ENCODE peak calls at places on chromosome 14, in eight cellular contexts. One of them, this sample, is unnamed.
A peak's percentile ranks its signal among the peaks of the same experiment; 100 is the strongest.

GRCh38 chr14:71202881-71203280 is 295.6 kb downstream of the PCNX1 start:
- DNase-seq in suprapubic skin: no peak
- DNase-seq in AG09319: no peak
- DNase-seq in psoas muscle: no peak
- DNase-seq in endodermal cell: no peak
- DNase-seq in upper lobe of right lung: no peak
- DNase-seq in OCI-LY7: no peak
- DNase-seq in HFFc6: peak; percentile 9
- DNase-seq in this sample: no peak

GRCh38 chr14:80956922-80957321 is 1.5 kb downstream of the TSHR start:
- DNase-seq in OCI-LY7: peak; percentile 43
- DNase-seq in suprapubic skin: no peak
- DNase-seq in AG09319: no peak
- DNase-seq in psoas muscle: no peak
- DNase-seq in endodermal cell: no peak
- DNase-seq in upper lobe of right lung: no peak
- DNase-seq in HFFc6: no peak
- DNase-seq in this sample: no peak

GRCh38 chr14:89386214-89386886 is 30.7 kb downstream of the FOXN3 start:
- DNase-seq in OCI-LY7: no peak
- DNase-seq in psoas muscle: peak; percentile 80
- DNase-seq in HFFc6: no peak
- DNase-seq in endodermal cell: peak; percentile 34
- DNase-seq in AG09319: no peak
- DNase-seq in suprapubic skin: no peak
- DNase-seq in upper lobe of right lung: no peak
- DNase-seq in this sample: no peak

GRCh38 chr14:50396636-50397460 is at the start of gene CDKL1:
- DNase-seq in AG09319: peak; percentile 20
- DNase-seq in suprapubic skin: peak; percentile 73
- DNase-seq in upper lobe of right lung: peak; percentile 88
- DNase-seq in OCI-LY7: no peak
- DNase-seq in psoas muscle: peak; percentile 80
- DNase-seq in endodermal cell: peak; percentile 90
- DNase-seq in HFFc6: peak; percentile 70
- DNase-seq in this sample: no peak

GRCh38 chr14:65483647-65484046 is 71.1 kb downstream of the FUT8 start:
- DNase-seq in suprapubic skin: no peak
- DNase-seq in OCI-LY7: no peak
- DNase-seq in endodermal cell: no peak
- DNase-seq in psoas muscle: no peak
- DNase-seq in upper lobe of right lung: no peak
- DNase-seq in AG09319: no peak
- DNase-seq in HFFc6: peak; percentile 5
- DNase-seq in this sample: no peak

GRCh38 chr14:102775855-102776760 is 1.1 kb upstream of the TRAF3 start:
- DNase-seq in suprapubic skin: no peak
- DNase-seq in HFFc6: peak; percentile 62
- DNase-seq in psoas muscle: no peak
- DNase-seq in OCI-LY7: no peak
- DNase-seq in AG09319: no peak
- DNase-seq in upper lobe of right lung: no peak
- DNase-seq in endodermal cell: peak; percentile 63
- DNase-seq in this sample: no peak

GRCh38 chr14:31926123-31926522 is 151.0 kb upstream of the ARHGAP5 start:
- DNase-seq in upper lobe of right lung: no peak
- DNase-seq in HFFc6: peak; percentile 47
- DNase-seq in AG09319: no peak
- DNase-seq in endodermal cell: no peak
- DNase-seq in suprapubic skin: no peak
- DNase-seq in psoas muscle: no peak
- DNase-seq in OCI-LY7: peak; percentile 65
- DNase-seq in this sample: no peak

GRCh38 chr14:91464615-91465205 is 45.4 kb downstream of the PPP4R3A start:
- DNase-seq in upper lobe of right lung: no peak
- DNase-seq in endodermal cell: peak; percentile 54
- DNase-seq in AG09319: no peak
- DNase-seq in suprapubic skin: no peak
- DNase-seq in HFFc6: no peak
- DNase-seq in OCI-LY7: no peak
- DNase-seq in psoas muscle: no peak
- DNase-seq in this sample: no peak

GRCh38 chr14:73230051-73230450 is 7.3 kb upstream of the PAPLN start:
- DNase-seq in OCI-LY7: no peak
- DNase-seq in upper lobe of right lung: no peak
- DNase-seq in HFFc6: no peak
- DNase-seq in AG09319: no peak
- DNase-seq in psoas muscle: no peak
- DNase-seq in endodermal cell: no peak
- DNase-seq in suprapubic skin: no peak
- DNase-seq in this sample: no peak

GRCh38 chr14:31060253-31060875 is 34.2 kb upstream of the STRN3 start:
- DNase-seq in AG09319: no peak
- DNase-seq in suprapubic skin: no peak
- DNase-seq in upper lobe of right lung: no peak
- DNase-seq in OCI-LY7: no peak
- DNase-seq in HFFc6: no peak
- DNase-seq in psoas muscle: no peak
- DNase-seq in endodermal cell: peak; percentile 85
- DNase-seq in this sample: no peak

GRCh38 chr14:104510794-104511611 is 68.6 kb upstream of the C14orf180 start:
- DNase-seq in suprapubic skin: no peak
- DNase-seq in AG09319: no peak
- DNase-seq in OCI-LY7: no peak
- DNase-seq in HFFc6: no peak
- DNase-seq in upper lobe of right lung: peak; percentile 62
- DNase-seq in psoas muscle: peak; percentile 69
- DNase-seq in endodermal cell: peak; percentile 41
- DNase-seq in this sample: no peak

GRCh38 chr14:37899365-37899764 is 303.9 kb downstream of the TTC6 start:
- DNase-seq in OCI-LY7: no peak
- DNase-seq in suprapubic skin: no peak
- DNase-seq in AG09319: no peak
- DNase-seq in endodermal cell: no peak
- DNase-seq in psoas muscle: no peak
- DNase-seq in upper lobe of right lung: no peak
- DNase-seq in HFFc6: no peak
- DNase-seq in this sample: no peak

GRCh38 chr14:62001988-62002387 is 239.8 kb downstream of the SNAPC1 start:
- DNase-seq in psoas muscle: no peak
- DNase-seq in AG09319: no peak
- DNase-seq in HFFc6: no peak
- DNase-seq in endodermal cell: no peak
- DNase-seq in upper lobe of right lung: no peak
- DNase-seq in OCI-LY7: no peak
- DNase-seq in suprapubic skin: no peak
- DNase-seq in this sample: no peak

GRCh38 chr14:23536494-23536893 is 15.1 kb downstream of the ZFHX2 start:
- DNase-seq in endodermal cell: no peak
- DNase-seq in suprapubic skin: no peak
- DNase-seq in psoas muscle: no peak
- DNase-seq in upper lobe of right lung: no peak
- DNase-seq in OCI-LY7: no peak
- DNase-seq in HFFc6: no peak
- DNase-seq in AG09319: no peak
- DNase-seq in this sample: no peak

GRCh38 chr14:75881986-75882385 is 99.8 kb downstream of the TGFB3 start:
- DNase-seq in OCI-LY7: no peak
- DNase-seq in HFFc6: no peak
- DNase-seq in suprapubic skin: no peak
- DNase-seq in AG09319: no peak
- DNase-seq in psoas muscle: no peak
- DNase-seq in upper lobe of right lung: no peak
- DNase-seq in endodermal cell: no peak
- DNase-seq in this sample: no peak

GRCh38 chr14:75877292-75877691 is 104.5 kb downstream of the TGFB3 start:
- DNase-seq in upper lobe of right lung: no peak
- DNase-seq in AG09319: no peak
- DNase-seq in endodermal cell: no peak
- DNase-seq in suprapubic skin: no peak
- DNase-seq in psoas muscle: no peak
- DNase-seq in HFFc6: peak; percentile 82
- DNase-seq in OCI-LY7: no peak
- DNase-seq in this sample: no peak

GRCh38 chr14:75877884-75878283 is 103.9 kb downstream of the TGFB3 start:
- DNase-seq in OCI-LY7: no peak
- DNase-seq in AG09319: no peak
- DNase-seq in endodermal cell: no peak
- DNase-seq in suprapubic skin: no peak
- DNase-seq in upper lobe of right lung: no peak
- DNase-seq in psoas muscle: no peak
- DNase-seq in HFFc6: no peak
- DNase-seq in this sample: no peak

GRCh38 chr14:75879031-75879430 is 102.8 kb downstream of the TGFB3 start:
- DNase-seq in psoas muscle: no peak
- DNase-seq in AG09319: no peak
- DNase-seq in suprapubic skin: no peak
- DNase-seq in upper lobe of right lung: no peak
- DNase-seq in endodermal cell: no peak
- DNase-seq in HFFc6: peak; percentile 65
- DNase-seq in OCI-LY7: no peak
- DNase-seq in this sample: no peak

GRCh38 chr14:75880512-75880911 is 101.3 kb downstream of the TGFB3 start:
- DNase-seq in endodermal cell: peak; percentile 80
- DNase-seq in AG09319: no peak
- DNase-seq in upper lobe of right lung: no peak
- DNase-seq in HFFc6: no peak
- DNase-seq in psoas muscle: no peak
- DNase-seq in OCI-LY7: no peak
- DNase-seq in suprapubic skin: no peak
- DNase-seq in this sample: no peak
- TF ChIP-seq CTCF in endodermal cell: peak; percentile 71
- TF ChIP-seq CTCF in AG09319: no peak
- TF ChIP-seq CTCF in upper lobe of right lung: no peak
- TF ChIP-seq CTCF in HFFc6: peak; percentile 41
- TF ChIP-seq CTCF in psoas muscle: peak; percentile 6
- TF ChIP-seq CTCF in OCI-LY7: peak; percentile 30
- TF ChIP-seq CTCF in suprapubic skin: no peak
- TF ChIP-seq CTCF in this sample: no peak

GRCh38 chr14:54572316-54572715 is 5.4 kb downstream of the SAMD4A start:
- DNase-seq in HFFc6: no peak
- DNase-seq in suprapubic skin: no peak
- DNase-seq in psoas muscle: no peak
- DNase-seq in upper lobe of right lung: no peak
- DNase-seq in endodermal cell: peak; percentile 86
- DNase-seq in OCI-LY7: peak; percentile 36
- DNase-seq in AG09319: no peak
- DNase-seq in this sample: no peak
- TF ChIP-seq CTCF in HFFc6: peak; percentile 78
- TF ChIP-seq CTCF in suprapubic skin: peak; percentile 25
- TF ChIP-seq CTCF in psoas muscle: peak; percentile 37
- TF ChIP-seq CTCF in upper lobe of right lung: peak; percentile 51
- TF ChIP-seq CTCF in endodermal cell: peak; percentile 93
- TF ChIP-seq CTCF in OCI-LY7: peak; percentile 86
- TF ChIP-seq CTCF in AG09319: peak; percentile 26
- TF ChIP-seq CTCF in this sample: no peak

GRCh38 chr14:33063521-33063920 is 124.8 kb downstream of the NPAS3 start:
- DNase-seq in psoas muscle: no peak
- DNase-seq in upper lobe of right lung: no peak
- DNase-seq in suprapubic skin: no peak
- DNase-seq in HFFc6: no peak
- DNase-seq in OCI-LY7: no peak
- DNase-seq in endodermal cell: no peak
- DNase-seq in AG09319: no peak
- DNase-seq in this sample: no peak

GRCh38 chr14:33062476-33062875 is 123.8 kb downstream of the NPAS3 start:
- DNase-seq in upper lobe of right lung: no peak
- DNase-seq in AG09319: no peak
- DNase-seq in psoas muscle: no peak
- DNase-seq in suprapubic skin: no peak
- DNase-seq in HFFc6: no peak
- DNase-seq in endodermal cell: no peak
- DNase-seq in OCI-LY7: no peak
- DNase-seq in this sample: no peak

GRCh38 chr14:33065634-33066033 is 127.0 kb downstream of the NPAS3 start:
- DNase-seq in AG09319: no peak
- DNase-seq in psoas muscle: no peak
- DNase-seq in upper lobe of right lung: no peak
- DNase-seq in endodermal cell: no peak
- DNase-seq in HFFc6: no peak
- DNase-seq in OCI-LY7: no peak
- DNase-seq in suprapubic skin: no peak
- DNase-seq in this sample: no peak

GRCh38 chr14:33062881-33063280 is 124.2 kb downstream of the NPAS3 start:
- DNase-seq in psoas muscle: no peak
- DNase-seq in HFFc6: no peak
- DNase-seq in suprapubic skin: no peak
- DNase-seq in OCI-LY7: no peak
- DNase-seq in AG09319: no peak
- DNase-seq in endodermal cell: no peak
- DNase-seq in upper lobe of right lung: no peak
- DNase-seq in this sample: no peak

DNA sequence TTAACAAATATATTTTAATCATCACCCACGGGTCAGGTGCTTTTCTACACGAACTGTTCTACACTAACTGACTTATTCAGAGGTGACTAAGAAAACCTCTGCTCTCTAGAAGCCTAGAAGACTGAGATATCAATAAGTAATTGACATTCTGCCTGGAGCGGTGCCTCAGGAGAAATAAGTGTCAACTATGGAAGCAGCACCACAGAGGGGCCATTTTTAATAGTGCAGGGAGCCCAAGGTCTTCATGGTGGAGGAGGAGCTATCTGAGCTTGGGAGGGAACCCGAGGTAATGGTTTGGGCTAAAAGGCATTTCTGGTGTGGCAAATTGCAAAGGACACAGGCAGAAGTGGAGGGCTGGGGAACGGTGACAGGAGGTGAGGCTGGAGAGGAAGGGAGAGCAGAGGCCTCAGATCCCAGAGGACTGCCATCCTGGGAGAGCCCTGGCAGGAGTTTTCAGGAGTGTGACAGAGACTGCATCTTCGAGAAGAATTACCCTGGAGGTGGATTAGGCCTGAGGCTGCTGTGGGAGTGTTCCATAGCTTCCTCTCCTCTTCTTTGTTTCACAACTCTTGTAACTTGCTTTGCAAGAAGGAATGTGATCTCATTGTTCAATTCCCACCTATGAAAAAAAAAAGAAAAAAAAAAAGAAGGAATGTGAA is 123.1 kb downstream of the NPAS3 start:
- DNase-seq in OCI-LY7: peak; percentile 15
- DNase-seq in psoas muscle: no peak
- DNase-seq in suprapubic skin: no peak
- DNase-seq in endodermal cell: peak; percentile 46
- DNase-seq in upper lobe of right lung: no peak
- DNase-seq in HFFc6: no peak
- DNase-seq in AG09319: no peak
- DNase-seq in this sample: no peak
- TF ChIP-seq CTCF in OCI-LY7: peak; percentile 39
- TF ChIP-seq CTCF in psoas muscle: no peak
- TF ChIP-seq CTCF in suprapubic skin: no peak
- TF ChIP-seq CTCF in endodermal cell: no peak
- TF ChIP-seq CTCF in upper lobe of right lung: no peak
- TF ChIP-seq CTCF in HFFc6: no peak
- TF ChIP-seq CTCF in AG09319: no peak
- TF ChIP-seq CTCF in this sample: no peak

DNA sequence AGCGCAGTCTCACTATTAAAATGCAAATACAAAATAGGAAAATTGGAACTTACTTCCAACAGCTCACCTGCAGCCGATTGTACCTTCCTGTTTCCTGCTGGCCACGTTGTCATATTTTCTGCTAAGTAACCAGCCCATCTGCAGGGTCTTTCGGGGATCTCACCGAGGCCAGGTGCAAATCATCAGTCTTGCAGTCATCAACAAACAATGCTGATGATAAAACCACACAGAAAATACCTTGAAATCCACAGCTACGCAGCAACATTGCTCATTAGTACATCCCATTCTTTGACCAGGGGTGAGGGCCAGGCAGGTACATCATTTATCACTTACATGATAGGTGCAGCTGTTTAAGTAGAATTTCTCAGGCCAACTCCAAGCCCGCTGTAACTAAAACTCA is 406.9 kb downstream of the TMEM121 start:
- DNase-seq in psoas muscle: no peak
- DNase-seq in AG09319: no peak
- DNase-seq in suprapubic skin: peak; percentile 16
- DNase-seq in endodermal cell: peak; percentile 3
- DNase-seq in HFFc6: no peak
- DNase-seq in OCI-LY7: no peak
- DNase-seq in upper lobe of right lung: no peak
- DNase-seq in this sample: no peak
- TF ChIP-seq CTCF in psoas muscle: no peak
- TF ChIP-seq CTCF in AG09319: no peak
- TF ChIP-seq CTCF in suprapubic skin: no peak
- TF ChIP-seq CTCF in endodermal cell: no peak
- TF ChIP-seq CTCF in HFFc6: no peak
- TF ChIP-seq CTCF in OCI-LY7: no peak
- TF ChIP-seq CTCF in upper lobe of right lung: no peak
- TF ChIP-seq CTCF in this sample: no peak

This sample was measured in omental fat pad.